ENCODE peak calls at places on chromosomes 6 and 20, in five cellular contexts. L is esophagus squamous epithelium, S is left lung, F is neural progenitor cell, M is lower lobe of right lung. Z is an unnamed sample.
A peak's percentile ranks its signal among the peaks of the same experiment; 100 is the strongest.

GRCh38 chr6:165686966-165687365 is 23.9 kb upstream of the PDE10A start:
- DNase-seq in F (no peak), S (peak; percentile 70), L (no peak), M (no peak), Z (no peak)

GRCh38 chr6:154951400-154952200 is 43.5 kb upstream of the TIAM2 start:
- DNase-seq in S (no peak), F (no peak), L (no peak), M (no peak), Z (no peak)

GRCh38 chr6:167058261-167058660 is 59.1 kb downstream of the CEP43 start:
- DNase-seq in S (no peak), M (no peak), L (no peak), F (no peak), Z (no peak)

GRCh38 chr20:5402903-5403531 is 86.3 kb upstream of the PROKR2 start:
- DNase-seq in M (no peak), L (no peak), F (peak; percentile 67), S (no peak), Z (no peak)

GRCh38 chr6:52217761-52218160 is 26.5 kb downstream of the IL17F start:
- DNase-seq in S (no peak), M (no peak), F (no peak), L (no peak), Z (no peak)

GRCh38 chr6:52333840-52334200 is 28.1 kb upstream of the PAQR8 start:
- DNase-seq in F (no peak), L (no peak), S (no peak), M (no peak), Z (no peak)

GRCh38 chr6:113381957-113382356 is 475.2 kb upstream of the MARCKS start:
- DNase-seq in S (no peak), L (no peak), M (no peak), F (no peak), Z (no peak)

GRCh38 chr20:47502801-47503239 is 1.1 kb downstream of the NCOA3 start:
- DNase-seq in F (peak; percentile 34), S (no peak), M (no peak), L (no peak), Z (no peak)

GRCh38 chr6:25670793-25671513 is 18.9 kb downstream of the SCGN start:
- DNase-seq in S (no peak), M (no peak), L (no peak), F (no peak), Z (no peak)

GRCh38 chr6:23002044-23002619 is 432.8 kb downstream of the HDGFL1 start:
- DNase-seq in S (no peak), M (no peak), L (no peak), F (no peak), Z (no peak)
- H3K9me3 ChIP-seq in S (no peaks in the 10 kb centered on the region), M (no peaks in the 10 kb centered on the region), L (no peaks in the 10 kb centered on the region), F (no peaks in the 10 kb centered on the region), Z (no peaks in the 10 kb centered on the region)

GRCh38 chr6:168247456-168248147 is 72.0 kb downstream of the DACT2 start:
- DNase-seq in M (no peak), L (no peak), F (no peak), S (no peak), Z (no peak)

GRCh38 chr6:168242111-168242510 is 77.5 kb downstream of the DACT2 start:
- DNase-seq in L (no peak), F (no peak), M (no peak), S (no peak), Z (no peak)

GRCh38 chr6:168242655-168243225 is 76.8 kb downstream of the DACT2 start:
- DNase-seq in F (no peak), M (no peak), L (no peak), S (no peak), Z (no peak)

GRCh38 chr6:168243812-168244376 is 75.7 kb downstream of the DACT2 start:
- DNase-seq in S (no peak), M (no peak), F (no peak), L (no peak), Z (no peak)

GRCh38 chr6:168244961-168245551 is 74.5 kb downstream of the DACT2 start:
- DNase-seq in F (no peak), S (no peak), M (no peak), L (no peak), Z (no peak)
- H3K9me3 ChIP-seq in F (no peaks in the 10 kb centered on the region), S (no peaks in the 10 kb centered on the region), M (no peaks in the 10 kb centered on the region), L (no peaks in the 10 kb centered on the region), Z (no peaks in the 10 kb centered on the region)

GRCh38 chr20:56091635-56092180 is 86.4 kb upstream of the CBLN4 start:
- DNase-seq in S (no peak), M (no peak), F (no peak), L (no peak), Z (no peak)

GRCh38 chr20:56094228-56094627 is 88.9 kb upstream of the CBLN4 start:
- DNase-seq in F (no peak), S (no peak), M (no peak), L (no peak), Z (no peak)

DNA sequence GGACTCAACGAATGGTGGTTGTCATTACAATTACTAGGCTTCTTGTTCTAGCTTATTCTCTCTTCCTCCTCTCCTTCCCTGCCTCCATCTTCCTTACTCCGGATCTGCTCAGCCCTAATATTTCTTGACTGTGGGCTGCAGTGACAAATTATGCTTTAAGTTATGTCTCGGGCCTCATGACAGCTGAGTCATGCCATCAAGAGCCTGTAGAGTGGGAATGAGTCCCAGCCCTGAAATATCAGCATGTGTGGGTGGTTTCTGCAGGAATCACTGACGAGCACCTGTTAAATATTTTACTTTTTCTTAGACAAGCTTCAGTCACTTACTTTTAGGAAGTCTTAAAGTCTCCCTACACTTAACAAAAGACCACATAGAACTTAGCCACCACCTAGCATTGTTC is 83.1 kb upstream of the CBLN4 start:
- DNase-seq in S (no peak), L (no peak), F (no peak), M (no peak), Z (no peak)
- H3K9me3 ChIP-seq in S (no peaks in the 10 kb centered on the region), L (no peaks in the 10 kb centered on the region), F (peaks cover 20% of the 10 kb centered on the region), M (no peaks in the 10 kb centered on the region), Z (no peaks in the 10 kb centered on the region)

GRCh38 chr20:7650481-7650880 is 289.8 kb downstream of the HAO1 start:
- DNase-seq in L (no peak), M (no peak), F (peak; percentile 3), S (no peak), Z (no peak)
- H3K9me3 ChIP-seq in L (no peaks in the 10 kb centered on the region), M (peaks cover 3% of the 10 kb centered on the region), F (no peaks in the 10 kb centered on the region), S (no peaks in the 10 kb centered on the region), Z (no peaks in the 10 kb centered on the region)

GRCh38 chr6:9647599-9647998 is 767.3 kb downstream of the TFAP2A start:
- DNase-seq in F (no peak), M (no peak), L (no peak), S (no peak), Z (no peak)

GRCh38 chr6:9646346-9647042 is 768.4 kb downstream of the TFAP2A start:
- DNase-seq in S (no peak), M (no peak), L (no peak), F (no peak), Z (no peak)

GRCh38 chr6:9647043-9647520 is 767.8 kb downstream of the TFAP2A start:
- DNase-seq in F (no peak), M (no peak), S (no peak), L (no peak), Z (no peak)
- H3K9me3 ChIP-seq in F (no peaks in the 10 kb centered on the region), M (no peaks in the 10 kb centered on the region), S (no peaks in the 10 kb centered on the region), L (no peaks in the 10 kb centered on the region), Z (no peaks in the 10 kb centered on the region)

GRCh38 chr20:31239139-31239538 is 18.3 kb upstream of the DEFB115 start:
- DNase-seq in F (no peak), M (no peak), L (no peak), S (no peak), Z (no peak)
- H3K9me3 ChIP-seq in F (peaks cover 82% of the 10 kb centered on the region), M (peaks cover 86% of the 10 kb centered on the region), L (no peaks in the 10 kb centered on the region), S (no peaks in the 10 kb centered on the region), Z (peaks cover 22% of the 10 kb centered on the region)

GRCh38 chr6:349491-349921 is 42.0 kb upstream of the IRF4 start:
- DNase-seq in F (no peak), M (peak; percentile 43), S (no peak), L (no peak), Z (no peak)

GRCh38 chr6:350371-350770 is 41.2 kb upstream of the IRF4 start:
- DNase-seq in S (no peak), L (no peak), M (no peak), F (no peak), Z (no peak)

GRCh38 chr6:352474-352873 is 39.1 kb upstream of the IRF4 start:
- DNase-seq in L (no peak), M (peak; percentile 53), F (no peak), S (no peak), Z (no peak)

GRCh38 chr6:351867-352289 is 39.7 kb upstream of the IRF4 start:
- DNase-seq in M (peak; percentile 44), F (no peak), L (no peak), S (no peak), Z (no peak)

DNA sequence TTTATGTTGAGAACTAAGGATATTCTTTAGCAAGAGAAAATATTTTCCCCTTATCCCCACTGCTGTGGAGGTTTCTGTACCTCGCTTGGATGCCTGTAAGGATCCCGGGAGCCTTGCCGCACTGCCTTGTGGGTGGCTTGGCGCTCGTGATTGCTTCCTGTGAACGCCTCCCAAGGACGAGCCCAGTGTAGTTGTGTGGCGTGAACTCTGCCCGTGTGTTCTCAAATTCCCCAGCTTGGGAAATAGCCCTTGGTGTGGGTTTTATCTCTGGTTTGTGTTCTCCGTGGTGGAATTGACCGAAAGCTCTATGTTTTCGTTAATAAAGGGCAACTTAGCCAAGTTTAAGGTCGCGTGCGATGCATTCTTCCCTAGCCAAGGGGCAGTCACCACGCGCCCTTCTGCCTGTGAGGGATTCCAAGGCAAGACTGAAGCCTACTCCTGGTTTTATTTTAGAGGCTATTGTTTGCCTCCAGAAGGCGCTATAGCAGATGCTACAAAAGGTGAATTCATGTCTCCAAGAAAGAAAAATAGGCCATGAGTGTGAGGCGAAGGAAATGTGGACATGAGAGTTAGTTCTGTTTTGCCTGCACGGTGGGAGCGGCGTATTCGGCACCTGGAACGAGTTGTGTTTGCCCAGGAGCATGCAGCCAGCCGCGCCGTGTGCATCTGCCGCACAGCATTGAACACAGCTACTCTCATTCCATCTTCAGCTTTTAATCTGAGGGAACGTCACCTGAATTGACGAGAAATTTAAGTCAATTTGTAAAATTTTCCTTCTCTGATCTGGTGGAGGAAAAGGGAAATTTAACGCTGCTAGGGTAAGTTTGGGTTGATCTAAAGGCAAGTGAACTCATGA is 40.3 kb upstream of the IRF4 start:
- DNase-seq in M (peak; percentile 47), F (no peak), L (no peak), S (no peak), Z (no peak)
- H3K9me3 ChIP-seq in M (no peaks in the 10 kb centered on the region), F (peaks cover 7% of the 10 kb centered on the region), L (no peaks in the 10 kb centered on the region), S (no peaks in the 10 kb centered on the region), Z (no peaks in the 10 kb centered on the region)

GRCh38 chr6:121635355-121635754 is 199.9 kb downstream of the GJA1 start:
- DNase-seq in M (no peak), L (no peak), S (no peak), F (no peak), Z (no peak)
- H3K9me3 ChIP-seq in M (peaks cover 20% of the 10 kb centered on the region), L (no peaks in the 10 kb centered on the region), S (peaks cover 3% of the 10 kb centered on the region), F (peaks cover 28% of the 10 kb centered on the region), Z (no peaks in the 10 kb centered on the region)

DNA sequence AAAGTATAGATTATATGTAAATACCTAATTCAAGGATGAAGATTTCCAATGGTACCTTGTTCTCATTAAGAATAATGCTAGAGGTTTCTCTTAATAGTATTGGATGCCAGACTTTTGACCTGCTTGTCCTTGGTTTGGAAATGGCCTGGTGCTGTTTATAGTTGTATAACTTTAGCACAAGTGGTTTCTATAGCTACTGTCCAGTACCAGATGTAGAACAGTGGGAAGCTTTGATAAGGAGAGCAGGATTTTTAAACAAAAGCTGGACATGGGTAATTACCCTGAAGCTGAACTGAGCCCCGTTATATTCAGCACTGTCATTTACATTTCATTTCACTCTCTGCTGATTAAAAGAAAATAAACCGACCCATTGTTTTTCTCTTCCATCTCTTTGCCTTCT is 43.7 kb downstream of the TRMT11 start:
- DNase-seq in M (no peak), L (no peak), S (no peak), F (no peak), Z (no peak)
- H3K9me3 ChIP-seq in M (no peaks in the 10 kb centered on the region), L (no peaks in the 10 kb centered on the region), S (no peaks in the 10 kb centered on the region), F (no peaks in the 10 kb centered on the region), Z (no peaks in the 10 kb centered on the region)